ENCODE peak calls at places on chromosomes 3 and 15, in ten cellular contexts. One of them, this sample, is unnamed.

GRCh38 chr15:40471778-40472130 is 970 bp downstream of the CHST14 start:
- DNase-seq in cardiac muscle cell: peak; percentile 39
- DNase-seq in NCI-H774: no peak
- DNase-seq in heart left ventricle: no peak
- DNase-seq in Right ventricle myocardium inferior: no peak
- DNase-seq in spleen: peak; percentile 78
- DNase-seq in body of pancreas: peak; percentile 59
- DNase-seq in AG08396: peak; percentile 58
- DNase-seq in C1 segment of cervical spinal cord: no peak
- DNase-seq in Right ventricle myocardium superior: no peak
- DNase-seq in this sample: no peak

GRCh38 chr3:44942202-44942921 is 33.6 kb downstream of the ZDHHC3 start:
- DNase-seq in cardiac muscle cell: no peak
- DNase-seq in NCI-H774: no peak
- DNase-seq in heart left ventricle: no peak
- DNase-seq in Right ventricle myocardium inferior: no peak
- DNase-seq in spleen: no peak
- DNase-seq in body of pancreas: no peak
- DNase-seq in AG08396: peak; percentile 68
- DNase-seq in C1 segment of cervical spinal cord: no peak
- DNase-seq in Right ventricle myocardium superior: no peak
- DNase-seq in this sample: no peak

GRCh38 chr3:127100459-127101410 is 92.2 kb upstream of the PRR23E start:
- DNase-seq in cardiac muscle cell: no peak
- DNase-seq in NCI-H774: no peak
- DNase-seq in heart left ventricle: no peak
- DNase-seq in Right ventricle myocardium inferior: no peak
- DNase-seq in spleen: peak; percentile 60
- DNase-seq in body of pancreas: no peak
- DNase-seq in AG08396: no peak
- DNase-seq in C1 segment of cervical spinal cord: no peak
- DNase-seq in Right ventricle myocardium superior: no peak
- DNase-seq in this sample: no peak

GRCh38 chr3:132964267-132964666 is 73.9 kb upstream of the TMEM108 start:
- DNase-seq in cardiac muscle cell: no peak
- DNase-seq in NCI-H774: no peak
- DNase-seq in heart left ventricle: no peak
- DNase-seq in Right ventricle myocardium inferior: no peak
- DNase-seq in spleen: no peak
- DNase-seq in body of pancreas: no peak
- DNase-seq in AG08396: no peak
- DNase-seq in C1 segment of cervical spinal cord: no peak
- DNase-seq in Right ventricle myocardium superior: no peak
- DNase-seq in this sample: no peak

GRCh38 chr3:119586707-119587317 is 7.5 kb downstream of the ADPRH start:
- DNase-seq in cardiac muscle cell: no peak
- DNase-seq in NCI-H774: no peak
- DNase-seq in heart left ventricle: no peak
- DNase-seq in Right ventricle myocardium inferior: no peak
- DNase-seq in spleen: no peak
- DNase-seq in body of pancreas: no peak
- DNase-seq in AG08396: no peak
- DNase-seq in C1 segment of cervical spinal cord: no peak
- DNase-seq in Right ventricle myocardium superior: no peak
- DNase-seq in this sample: no peak

GRCh38 chr3:174355505-174355904 is 503.6 kb upstream of the NAALADL2 start:
- DNase-seq in cardiac muscle cell: no peak
- DNase-seq in NCI-H774: no peak
- DNase-seq in heart left ventricle: no peak
- DNase-seq in Right ventricle myocardium inferior: no peak
- DNase-seq in spleen: no peak
- DNase-seq in body of pancreas: no peak
- DNase-seq in AG08396: no peak
- DNase-seq in C1 segment of cervical spinal cord: no peak
- DNase-seq in Right ventricle myocardium superior: no peak
- DNase-seq in this sample: no peak

GRCh38 chr3:69196876-69197275 is 74.5 kb upstream of the LMOD3 start:
- DNase-seq in cardiac muscle cell: no peak
- DNase-seq in NCI-H774: no peak
- DNase-seq in heart left ventricle: no peak
- DNase-seq in Right ventricle myocardium inferior: no peak
- DNase-seq in spleen: no peak
- DNase-seq in body of pancreas: no peak
- DNase-seq in AG08396: no peak
- DNase-seq in C1 segment of cervical spinal cord: no peak
- DNase-seq in Right ventricle myocardium superior: no peak
- DNase-seq in this sample: no peak

GRCh38 chr3:42503957-42504333 is 1.5 kb downstream of the VIPR1 start:
- DNase-seq in cardiac muscle cell: no peak
- DNase-seq in NCI-H774: no peak
- DNase-seq in heart left ventricle: no peak
- DNase-seq in Right ventricle myocardium inferior: no peak
- DNase-seq in spleen: peak; percentile 64
- DNase-seq in body of pancreas: no peak
- DNase-seq in AG08396: no peak
- DNase-seq in C1 segment of cervical spinal cord: no peak
- DNase-seq in Right ventricle myocardium superior: no peak
- DNase-seq in this sample: peak; percentile 53

GRCh38 chr15:26731965-26732364 is 40.9 kb downstream of the GABRB3 start:
- DNase-seq in cardiac muscle cell: no peak
- DNase-seq in NCI-H774: no peak
- DNase-seq in heart left ventricle: no peak
- DNase-seq in Right ventricle myocardium inferior: no peak
- DNase-seq in spleen: no peak
- DNase-seq in body of pancreas: no peak
- DNase-seq in AG08396: no peak
- DNase-seq in C1 segment of cervical spinal cord: no peak
- DNase-seq in Right ventricle myocardium superior: no peak
- DNase-seq in this sample: no peak

This sample was measured in mesenteric fat pad.